ENCODE peak calls at places on chromosomes 6 and 20, in ten cellular contexts. P is psoas muscle, X is H1, T is neural crest cell, D is lung, J is RWPE1, O is kidney, U is GM12865, M is endothelial cell, N is Calu3. H is an unnamed sample.

GRCh38 chr6:30641048-30641447 is 5.9 kb upstream of the C6orf136 start:
- DNase-seq in X (no peak), T (no peak), P (no peak), J (no peak), U (no peak), M (no peak), N (no peak), D (no peak), O (no peak), H (no peak)

GRCh38 chr20:35954907-35955251 is 577 bp upstream of the SCAND1 start:
- DNase-seq in T (no peak), X (no peak), U (peak; percentile 55), O (no peak), M (no peak), P (no peak), N (no peak), D (no peak), J (peak; percentile 67), H (no peak)

GRCh38 chr6:41055149-41055548 is 2.1 kb downstream of the APOBEC2 start:
- DNase-seq in M (no peak), P (no peak), N (no peak), X (no peak), U (no peak), T (no peak), D (no peak), O (no peak), J (no peak), H (no peak)

GRCh38 chr6:161079566-161080262 is 88.1 kb downstream of the MAP3K4 start:
- DNase-seq in T (no peak), O (no peak), P (no peak), N (no peak), X (no peak), J (peak; percentile 32), D (no peak), U (no peak), M (no peak), H (no peak)

GRCh38 chr6:56399250-56399671 is 151.9 kb upstream of the COL21A1 start:
- DNase-seq in N (no peak), U (no peak), J (no peak), T (no peak), M (no peak), P (no peak), D (no peak), O (no peak), X (peak; percentile 9), H (no peak)

GRCh38 chr6:134636221-134636830 is 313.6 kb downstream of the ALDH8A1 start:
- DNase-seq in J (no peak), O (no peak), P (no peak), T (no peak), M (no peak), X (no peak), N (no peak), D (no peak), U (peak; percentile 73), H (no peak)

GRCh38 chr20:3798908-3799248 is 2.8 kb downstream of the CDC25B start:
- DNase-seq in D (no peak), T (no peak), J (no peak), O (peak; percentile 29), M (no peak), P (peak; percentile 39), X (no peak), N (no peak), U (no peak), H (no peak)

GRCh38 chr6:66896415-66896814 is 1189.4 kb upstream of the EYS start:
- DNase-seq in T (no peak), U (no peak), M (no peak), P (no peak), X (no peak), N (peak; percentile 22), O (no peak), D (no peak), J (peak; percentile 86), H (no peak)

GRCh38 chr6:144217264-144217663 is 66.9 kb downstream of the STX11 start:
- DNase-seq in J (no peak), M (no peak), O (no peak), P (no peak), D (no peak), N (no peak), T (no peak), X (no peak), U (no peak), H (no peak)

GRCh38 chr6:31829633-31830492 is 2.3 kb downstream of the HSPA1B start:
- DNase-seq in O (peak; percentile 74), M (no peak), J (no peak), T (no peak), D (no peak), U (peak; percentile 45), P (no peak), X (no peak), N (no peak), H (no peak)

GRCh38 chr20:31809656-31810055 is 9.5 kb upstream of the MYLK2 start:
- DNase-seq in P (no peak), J (no peak), U (no peak), X (no peak), D (no peak), T (no peak), M (no peak), N (no peak), O (no peak), H (no peak)

GRCh38 chr20:8809107-8809953 is 259.6 kb upstream of the PLCB4 start:
- DNase-seq in T (no peak), N (no peak), P (no peak), J (no peak), U (no peak), O (no peak), M (no peak), D (no peak), X (no peak), H (no peak)

GRCh38 chr6:97215157-97215769 is 67.8 kb downstream of the MMS22L start:
- DNase-seq in P (no peak), D (no peak), J (no peak), T (peak; percentile 33), U (peak; percentile 15), M (peak; percentile 40), O (no peak), N (peak; percentile 13), X (peak; percentile 7), H (peak; percentile 24)

GRCh38 chr6:33706136-33706725 is 5.3 kb downstream of the UQCC2 start:
- DNase-seq in X (no peak), D (no peak), U (no peak), P (no peak), M (no peak), O (peak; percentile 37), J (no peak), T (no peak), N (no peak), H (no peak)

GRCh38 chr6:70164556-70164955 is 138.3 kb downstream of the COL9A1 start:
- DNase-seq in D (no peak), N (no peak), P (no peak), O (no peak), X (no peak), M (no peak), U (no peak), T (no peak), J (no peak), H (no peak)

GRCh38 chr6:158686311-158686710 is 36.5 kb downstream of the SYTL3 start:
- DNase-seq in P (no peak), N (peak; percentile 16), J (no peak), D (no peak), T (no peak), U (no peak), M (no peak), X (no peak), O (no peak), H (no peak)

GRCh38 chr20:33803921-33804337 is 7.2 kb upstream of the CHMP4B start:
- DNase-seq in O (no peak), N (no peak), T (no peak), M (no peak), D (no peak), P (no peak), X (no peak), U (no peak), J (peak; percentile 86), H (no peak)

GRCh38 chr20:9150632-9151031 is 81.7 kb downstream of the PLCB4 start:
- DNase-seq in N (no peak), P (no peak), J (no peak), T (no peak), O (no peak), X (no peak), D (no peak), M (no peak), U (no peak), H (no peak)

GRCh38 chr20:39004508-39004907 is 42.4 kb downstream of the DHX35 start:
- DNase-seq in J (peak; percentile 67), P (no peak), O (peak; percentile 74), U (peak; percentile 25), T (no peak), N (peak; percentile 87), X (no peak), M (no peak), D (no peak), H (no peak)

GRCh38 chr20:46150982-46151381 is 32.9 kb downstream of the CD40 start:
- DNase-seq in J (no peak), N (no peak), U (no peak), T (no peak), M (no peak), D (no peak), O (no peak), P (no peak), X (no peak), H (peak; percentile 43)
- TF ChIP-seq CTCF in J (no peak), N (no peak), U (no peak), T (no peak), M (no peak), D (no peak), O (no peak), P (no peak), X (no peak), H (no peak)

GRCh38 chr20:50607436-50607835 is 83.9 kb downstream of the RIPOR3 start:
- DNase-seq in D (no peak), M (no peak), N (no peak), T (no peak), U (no peak), O (no peak), P (no peak), J (no peak), X (no peak), H (no peak)
- TF ChIP-seq CTCF in D (no peak), M (no peak), N (no peak), T (no peak), U (no peak), O (no peak), P (no peak), J (no peak), X (no peak), H (no peak)

GRCh38 chr6:28585335-28585734 is 59.7 kb downstream of the GPX5 start:
- DNase-seq in T (no peak), P (no peak), U (no peak), X (no peak), J (peak; percentile 63), O (no peak), M (no peak), N (no peak), D (no peak), H (no peak)
- TF ChIP-seq CTCF in T (peak; percentile 35), P (no peak), U (no peak), X (no peak), J (no peak), O (no peak), M (no peak), N (no peak), D (no peak), H (no peak)

GRCh38 chr6:107800564-107801164 is 23.4 kb downstream of the SCML4 start:
- DNase-seq in U (peak; percentile 15), P (no peak), D (no peak), X (no peak), M (no peak), N (no peak), J (peak; percentile 41), O (no peak), T (no peak), H (no peak)
- TF ChIP-seq CTCF in U (peak; percentile 44), P (no peak), D (no peak), X (peak; percentile 55), M (no peak), N (peak; percentile 24), J (no peak), O (peak; percentile 25), T (no peak), H (no peak)

H was measured in nephron progenitor cell.